ENCODE peak calls at places on chromosome 11, in five cellular contexts. One of them, this sample, is unnamed.

GRCh38 chr11:33564856-33565453 is 135.7 kb downstream of the C11orf91 start:
- DNase-seq in right lobe of liver: no peak
- DNase-seq in NT2/D1: no peak
- DNase-seq in mammary epithelial cell: no peak
- DNase-seq in SK-N-SH: no peak
- DNase-seq in this sample: no peak

GRCh38 chr11:120820040-120820439 is 203.9 kb upstream of the TBCEL start:
- DNase-seq in SK-N-SH: no peak
- DNase-seq in NT2/D1: no peak
- DNase-seq in mammary epithelial cell: no peak
- DNase-seq in right lobe of liver: no peak
- DNase-seq in this sample: no peak

GRCh38 chr11:92314499-92314898 is 89.9 kb downstream of the FAT3 start:
- DNase-seq in NT2/D1: no peak
- DNase-seq in mammary epithelial cell: no peak
- DNase-seq in right lobe of liver: no peak
- DNase-seq in SK-N-SH: no peak
- DNase-seq in this sample: no peak

GRCh38 chr11:9600166-9600565 is 26.7 kb downstream of the WEE1 start:
- DNase-seq in right lobe of liver: no peak
- DNase-seq in NT2/D1: no peak
- DNase-seq in SK-N-SH: no peak
- DNase-seq in mammary epithelial cell: no peak
- DNase-seq in this sample: no peak

GRCh38 chr11:126925321-126926093 is 75.1 kb downstream of the KIRREL3 start:
- DNase-seq in right lobe of liver: no peak
- DNase-seq in mammary epithelial cell: peak; percentile 66
- DNase-seq in NT2/D1: no peak
- DNase-seq in SK-N-SH: no peak
- DNase-seq in this sample: no peak

GRCh38 chr11:128519353-128519752 is 68.0 kb downstream of the ETS1 start:
- DNase-seq in mammary epithelial cell: no peak
- DNase-seq in right lobe of liver: no peak
- DNase-seq in SK-N-SH: no peak
- DNase-seq in NT2/D1: no peak
- DNase-seq in this sample: no peak

GRCh38 chr11:102950622-102951081 is 4.9 kb downstream of the MMP13 start:
- DNase-seq in SK-N-SH: no peak
- DNase-seq in mammary epithelial cell: peak; percentile 78
- DNase-seq in NT2/D1: no peak
- DNase-seq in right lobe of liver: no peak
- DNase-seq in this sample: no peak

GRCh38 chr11:61298663-61299244 is 3.6 kb upstream of the VWCE start:
- DNase-seq in SK-N-SH: no peak
- DNase-seq in NT2/D1: no peak
- DNase-seq in right lobe of liver: peak; percentile 56
- DNase-seq in mammary epithelial cell: no peak
- DNase-seq in this sample: no peak

GRCh38 chr11:63769719-63770443 is 1.3 kb upstream of the ZFTA start:
- DNase-seq in NT2/D1: no peak
- DNase-seq in mammary epithelial cell: no peak
- DNase-seq in SK-N-SH: no peak
- DNase-seq in right lobe of liver: peak; percentile 23
- DNase-seq in this sample: no peak

GRCh38 chr11:1854132-1854948 is 1.5 kb downstream of the LSP1 start:
- DNase-seq in NT2/D1: no peak
- DNase-seq in SK-N-SH: no peak
- DNase-seq in right lobe of liver: no peak
- DNase-seq in mammary epithelial cell: no peak
- DNase-seq in this sample: no peak

GRCh38 chr11:94835571-94835970 is 67.4 kb downstream of the AMOTL1 start:
- DNase-seq in SK-N-SH: no peak
- DNase-seq in right lobe of liver: no peak
- DNase-seq in mammary epithelial cell: no peak
- DNase-seq in NT2/D1: no peak
- DNase-seq in this sample: no peak

GRCh38 chr11:44030276-44030932 is 17.4 kb upstream of the ACCSL start:
- DNase-seq in mammary epithelial cell: no peak
- DNase-seq in NT2/D1: peak; percentile 42
- DNase-seq in SK-N-SH: no peak
- DNase-seq in right lobe of liver: no peak
- DNase-seq in this sample: no peak

GRCh38 chr11:33448461-33449130 is 191.4 kb downstream of the HIPK3 start:
- DNase-seq in right lobe of liver: no peak
- DNase-seq in mammary epithelial cell: peak; percentile 24
- DNase-seq in SK-N-SH: no peak
- DNase-seq in NT2/D1: no peak
- DNase-seq in this sample: no peak

GRCh38 chr11:1691027-1691877 is 5.7 kb upstream of the KRTAP5-6 start:
- DNase-seq in mammary epithelial cell: no peak
- DNase-seq in NT2/D1: no peak
- DNase-seq in SK-N-SH: no peak
- DNase-seq in right lobe of liver: peak; percentile 90
- DNase-seq in this sample: no peak

GRCh38 chr11:14267861-14268635 is 90.9 kb downstream of the RRAS2 start:
- DNase-seq in right lobe of liver: no peak
- DNase-seq in mammary epithelial cell: no peak
- DNase-seq in NT2/D1: no peak
- DNase-seq in SK-N-SH: no peak
- DNase-seq in this sample: no peak

GRCh38 chr11:72721689-72722049 is 30.5 kb downstream of the ARAP1 start:
- DNase-seq in right lobe of liver: no peak
- DNase-seq in mammary epithelial cell: no peak
- DNase-seq in NT2/D1: no peak
- DNase-seq in SK-N-SH: no peak
- DNase-seq in this sample: no peak

DNA sequence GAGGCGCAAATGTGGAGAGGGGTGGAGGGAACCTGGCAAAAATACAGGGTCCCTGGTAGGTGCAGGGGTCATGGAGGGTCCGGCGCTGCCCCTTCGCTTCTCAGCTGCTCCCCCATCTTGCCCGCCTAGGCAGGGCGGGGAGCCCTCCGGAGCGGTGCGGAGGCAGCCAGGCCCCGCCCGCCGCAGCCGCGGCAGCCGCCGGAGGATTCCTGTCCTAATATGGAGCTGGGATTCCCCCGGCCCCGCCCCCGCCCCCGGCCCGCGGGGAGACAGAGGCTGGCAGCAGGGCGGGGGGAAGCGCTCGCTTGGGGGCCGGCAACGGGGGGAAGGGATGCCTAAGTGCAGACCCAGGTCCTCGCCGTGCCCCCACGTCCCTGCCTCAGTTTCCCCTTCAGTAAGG is 1.0 kb upstream of the NPAS4 start:
- DNase-seq in NT2/D1: no peak
- DNase-seq in mammary epithelial cell: no peak
- DNase-seq in SK-N-SH: peak; percentile 89
- DNase-seq in right lobe of liver: no peak
- DNase-seq in this sample: no peak
- H3K4me3 ChIP-seq in NT2/D1: no peak overlapping the region
- H3K4me3 ChIP-seq in mammary epithelial cell: no peak overlapping the region
- H3K4me3 ChIP-seq in SK-N-SH: peak overlapping the region; percentile 36
- H3K4me3 ChIP-seq in right lobe of liver: no peak overlapping the region
- H3K4me3 ChIP-seq in this sample: peak overlapping the region; percentile 14

DNA sequence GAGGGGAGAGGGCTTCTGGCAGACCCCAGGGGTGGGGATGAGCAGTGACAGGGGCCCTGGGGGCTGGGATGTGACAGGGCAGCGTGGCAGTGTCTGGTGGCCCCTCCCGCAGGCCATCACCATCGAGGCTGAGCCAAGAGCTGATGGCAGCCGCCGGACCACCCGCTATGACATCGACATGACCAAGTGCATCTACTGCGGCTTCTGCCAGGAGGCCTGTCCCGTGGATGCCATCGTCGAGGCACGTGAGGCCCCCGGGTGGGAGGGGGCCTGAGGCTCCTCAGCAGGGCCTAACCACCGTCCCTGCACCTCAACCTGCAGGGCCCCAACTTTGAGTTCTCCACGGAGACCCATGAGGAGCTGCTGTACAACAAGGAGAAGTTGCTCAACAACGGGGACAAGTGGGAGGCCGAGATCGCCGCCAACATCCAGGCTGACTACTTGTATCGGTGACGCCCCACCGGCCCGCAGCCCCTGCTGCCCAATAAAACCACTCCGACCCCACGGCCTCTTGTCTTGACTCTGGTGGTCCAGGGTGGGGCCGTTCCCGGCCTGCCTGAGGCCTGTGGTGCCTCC is 2.6 kb upstream of the TCIRG1 start:
- DNase-seq in SK-N-SH: no peak
- DNase-seq in right lobe of liver: no peak
- DNase-seq in mammary epithelial cell: no peak
- DNase-seq in NT2/D1: no peak
- DNase-seq in this sample: no peak
- H3K4me1 ChIP-seq in SK-N-SH: peaks cover 30% of the 10 kb centered on the region
- H3K4me1 ChIP-seq in right lobe of liver: no peaks in the 10 kb centered on the region
- H3K4me1 ChIP-seq in mammary epithelial cell: peaks cover 26% of the 10 kb centered on the region
- H3K4me1 ChIP-seq in NT2/D1: peaks cover 31% of the 10 kb centered on the region
- H3K4me1 ChIP-seq in this sample: peaks cover 7% of the 10 kb centered on the region

GRCh38 chr11:19777342-19778102 is 64.9 kb downstream of the NAV2 start:
- DNase-seq in NT2/D1: no peak
- DNase-seq in right lobe of liver: no peak
- DNase-seq in mammary epithelial cell: peak; percentile 63
- DNase-seq in SK-N-SH: no peak
- DNase-seq in this sample: no peak
- H3K4me3 ChIP-seq in NT2/D1: peak overlapping the region; percentile 66
- H3K4me3 ChIP-seq in right lobe of liver: peak overlapping the region; percentile 44
- H3K4me3 ChIP-seq in mammary epithelial cell: peak overlapping the region; percentile 29
- H3K4me3 ChIP-seq in SK-N-SH: peak overlapping the region; percentile 26
- H3K4me3 ChIP-seq in this sample: peak overlapping the region; percentile 61

GRCh38 chr11:45092901-45093760 is 53.3 kb upstream of the PRDM11 start:
- DNase-seq in right lobe of liver: peak; percentile 33
- DNase-seq in mammary epithelial cell: peak; percentile 17
- DNase-seq in SK-N-SH: no peak
- DNase-seq in NT2/D1: no peak
- DNase-seq in this sample: no peak
- H3K4me1 ChIP-seq in right lobe of liver: no peaks in the 10 kb centered on the region
- H3K4me1 ChIP-seq in mammary epithelial cell: peaks cover 25% of the 10 kb centered on the region
- H3K4me1 ChIP-seq in SK-N-SH: peaks cover 5% of the 10 kb centered on the region
- H3K4me1 ChIP-seq in NT2/D1: peaks cover 17% of the 10 kb centered on the region
- H3K4me1 ChIP-seq in this sample: peaks cover 3% of the 10 kb centered on the region